ENCODE peak calls at places on chromosomes 13 and 19, in four cellular contexts. M is AG09309, C is fibroblast of the aortic adventitia, H is heart left ventricle. K is an unnamed sample.

GRCh38 chr19:40862785-40863184 is 12.5 kb upstream of the CYP2A6 start:
- DNase-seq in M (peak), C (no peak), H (no peak), K (peak)

GRCh38 chr13:48493851-48494250 is 39.0 kb downstream of the RCBTB2 start:
- DNase-seq in H (no peak), C (peak), M (peak), K (peak)

GRCh38 chr19:15401397-15401710 is 17.4 kb downstream of the AKAP8L start:
- DNase-seq in H (no peak), C (no peak), M (no peak), K (no peak)

GRCh38 chr13:95233026-95233635 is 68.1 kb downstream of the ABCC4 start:
- DNase-seq in C (no peak), H (no peak), M (no peak), K (no peak)

GRCh38 chr13:39938591-39938990 is 283.1 kb downstream of the COG6 start:
- DNase-seq in M (no peak), C (no peak), H (no peak), K (no peak)

GRCh38 chr13:27600712-27601111 is 19.6 kb downstream of the LNX2 start:
- DNase-seq in C (no peak), M (no peak), H (no peak), K (no peak)

GRCh38 chr13:77833331-77833863 is 85.2 kb downstream of the EDNRB start:
- DNase-seq in H (no peak), M (no peak), C (peak), K (peak)

GRCh38 chr19:50851620-50852019 is 3.1 kb upstream of the KLK3 start:
- DNase-seq in H (no peak), C (no peak), M (no peak), K (no peak)

GRCh38 chr13:66344770-66345367 is 885.3 kb downstream of the PCDH9 start:
- DNase-seq in H (no peak), M (no peak), C (no peak), K (no peak)

GRCh38 chr19:29122185-29122584 is 90.8 kb downstream of the UQCRFS1 start:
- DNase-seq in M (no peak), H (no peak), C (no peak), K (no peak)

GRCh38 chr19:15443325-15443724 is 6.4 kb downstream of the WIZ start:
- DNase-seq in M (no peak), H (no peak), C (no peak), K (no peak)

GRCh38 chr13:33230178-33230881 is 55.2 kb downstream of the STARD13 start:
- DNase-seq in H (no peak), M (no peak), C (peak), K (peak)

GRCh38 chr19:41548954-41549688 is 26.8 kb upstream of the CEACAM21 start:
- DNase-seq in M (no peak), C (no peak), H (no peak), K (no peak)

GRCh38 chr13:24684600-24684998 is 4.4 kb downstream of the ATP12A start:
- DNase-seq in C (no peak), H (no peak), M (no peak), K (no peak)

DNA sequence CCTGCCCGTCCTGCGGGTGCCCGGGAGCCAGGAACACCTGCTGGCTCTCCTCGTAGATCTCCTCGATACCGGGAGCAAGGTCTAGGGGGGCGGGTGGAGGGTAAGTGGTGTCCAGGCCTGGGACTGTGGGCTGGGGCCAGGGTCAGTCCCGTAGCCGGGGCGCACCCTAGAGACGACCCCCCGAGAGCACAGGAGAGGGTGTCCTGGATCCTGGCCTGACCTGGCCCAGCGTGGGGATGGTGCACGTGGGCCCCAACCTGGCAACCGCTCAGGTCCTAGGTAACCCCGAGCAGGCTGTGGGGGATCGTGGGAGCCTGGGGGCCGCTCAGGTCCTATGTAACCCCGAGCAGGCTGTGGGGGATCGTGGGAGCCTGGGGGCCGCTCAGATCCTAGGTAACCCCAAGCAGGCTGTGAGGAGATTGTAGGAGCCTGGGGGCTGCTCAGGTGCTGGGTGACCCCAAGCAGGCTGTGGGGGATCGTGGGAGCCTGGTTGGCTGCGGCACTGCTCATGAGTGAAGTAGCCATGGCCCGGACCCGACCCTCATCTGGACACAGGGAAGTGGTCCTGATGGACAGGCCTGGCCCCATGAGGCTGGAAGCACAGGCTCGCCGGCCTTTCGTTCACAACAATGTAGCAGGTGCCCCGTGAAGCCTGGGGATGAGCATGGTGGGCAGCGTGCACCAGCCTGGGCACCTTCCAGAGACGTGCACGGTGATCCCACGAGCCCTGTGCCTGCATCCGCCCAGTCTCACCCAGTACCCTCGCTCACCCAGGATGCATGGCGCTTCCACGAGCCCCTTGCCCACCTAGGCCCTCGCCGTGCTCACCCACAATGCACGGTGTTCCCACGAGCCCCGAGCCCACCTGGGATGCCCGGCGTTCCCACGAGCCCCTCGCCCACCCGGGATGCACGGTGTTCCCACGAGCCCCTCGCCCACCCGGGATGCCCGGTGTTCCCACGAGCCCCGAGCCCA is 6.2 kb downstream of the GPX4 start:
- DNase-seq in H (no peak), C (no peak), M (no peak), K (no peak)
- H3K4me3 ChIP-seq in H (no peak), C (no peak), M (no peak), K (no peak)

GRCh38 chr13:110960219-110960618 is 45.4 kb upstream of the ANKRD10 start:
- DNase-seq in M (no peak), H (no peak), C (no peak), K (no peak)

GRCh38 chr13:110953833-110954532 is 39.1 kb upstream of the ANKRD10 start:
- DNase-seq in H (no peak), C (no peak), M (no peak), K (no peak)

GRCh38 chr13:110957931-110958330 is 43.1 kb upstream of the ANKRD10 start:
- DNase-seq in H (no peak), M (no peak), C (no peak), K (no peak)

GRCh38 chr13:110953416-110953815 is 38.5 kb upstream of the ANKRD10 start:
- DNase-seq in M (no peak), C (no peak), H (no peak), K (no peak)

GRCh38 chr13:110957181-110957884 is 42.5 kb upstream of the ANKRD10 start:
- DNase-seq in H (no peak), M (no peak), C (no peak), K (no peak)
- TF ChIP-seq CTCF in H (no peak), M (peak), C (no peak), K (peak)

DNA sequence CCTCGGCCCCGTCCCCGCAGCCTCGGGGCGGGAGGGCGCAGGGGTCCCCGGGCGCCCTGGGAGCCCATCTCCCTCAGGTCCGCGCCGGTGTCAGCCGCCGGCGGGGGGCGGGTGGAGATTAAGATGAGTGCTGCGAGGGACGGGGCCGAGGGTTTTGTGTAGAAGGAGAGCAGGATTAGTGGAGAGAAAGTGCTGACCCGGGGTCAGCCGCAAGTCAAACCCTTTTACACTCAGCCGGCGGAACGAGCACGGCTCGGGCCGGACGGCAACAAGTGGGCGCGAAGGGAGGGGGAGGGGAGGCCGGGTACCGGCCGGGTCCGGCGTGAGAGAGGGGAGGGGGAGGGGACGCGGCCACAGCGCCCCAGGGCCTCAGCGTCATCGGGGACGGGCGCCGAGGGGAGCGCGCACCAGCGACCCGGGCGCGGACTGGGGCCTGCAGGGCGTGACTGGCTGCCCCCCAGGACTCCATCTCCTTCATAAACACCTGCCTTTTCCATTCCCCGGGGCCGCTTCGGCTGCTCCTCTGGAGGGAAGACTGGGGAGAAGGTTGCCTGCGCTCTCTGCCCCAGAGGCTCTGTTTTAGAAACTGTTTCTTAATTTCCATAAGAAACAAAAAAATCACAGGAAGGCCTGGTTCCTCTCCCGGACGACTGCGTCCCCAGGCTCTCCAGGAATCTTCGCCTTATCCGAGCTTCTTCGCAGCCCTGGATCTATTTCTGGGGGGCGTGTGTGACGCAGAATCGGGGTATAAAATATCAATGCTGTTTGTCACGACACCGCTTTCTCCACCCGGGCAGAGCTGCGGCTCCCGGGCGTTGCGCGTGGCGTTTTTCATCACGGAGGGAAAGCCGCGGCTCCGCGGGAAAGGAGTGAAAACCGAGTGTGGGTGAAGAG is 6.5 kb downstream of the SOX1 start:
- DNase-seq in M (no peak), H (no peak), C (no peak), K (no peak)
- H3K4me3 ChIP-seq in M (no peak), H (no peak), C (no peak), K (no peak)

DNA sequence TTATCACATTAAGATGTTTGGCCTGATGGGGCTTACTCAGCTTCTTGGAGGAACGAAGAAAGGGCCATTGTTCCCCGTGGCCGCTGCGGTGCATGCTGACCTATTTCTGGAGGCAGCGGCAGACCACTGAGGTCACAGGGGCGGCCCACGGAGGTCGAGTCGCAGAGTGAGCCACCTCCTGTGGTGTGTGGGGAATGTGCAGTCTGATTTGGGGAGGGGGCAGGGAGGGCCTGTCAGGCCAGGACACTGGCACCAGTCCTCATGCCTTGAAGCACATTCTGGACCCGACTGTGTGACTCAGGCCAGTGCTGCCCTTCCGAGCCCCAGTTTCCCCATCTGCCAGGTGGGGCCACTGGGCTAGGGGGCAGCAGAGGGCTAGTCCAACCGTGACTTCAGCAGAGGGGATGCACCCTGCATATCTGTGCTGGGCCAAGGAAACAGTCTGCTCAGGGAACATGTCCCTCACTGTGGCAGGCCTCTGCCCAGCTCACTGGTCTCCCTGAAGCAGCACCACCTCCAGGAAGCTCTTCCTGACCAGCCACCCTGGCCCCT is 6.3 kb downstream of the SLC7A10 start:
- DNase-seq in C (no peak), M (no peak), H (no peak), K (no peak)
- TF ChIP-seq CTCF in C (peak), M (peak), H (no peak), K (peak)

GRCh38 chr19:57623091-57623490 is 9.0 kb downstream of the ZNF134 start:
- DNase-seq in H (no peak), C (no peak), M (no peak), K (no peak)

GRCh38 chr19:57615346-57615745 is 1.3 kb downstream of the ZNF134 start:
- DNase-seq in M (no peak), H (no peak), C (no peak), K (no peak)

GRCh38 chr19:57620673-57621348 is 6.8 kb downstream of the ZNF134 start:
- DNase-seq in H (no peak), M (no peak), C (peak), K (peak)
- H3K4me3 ChIP-seq in H (no peak), M (no peak), C (no peak), K (no peak)

DNA sequence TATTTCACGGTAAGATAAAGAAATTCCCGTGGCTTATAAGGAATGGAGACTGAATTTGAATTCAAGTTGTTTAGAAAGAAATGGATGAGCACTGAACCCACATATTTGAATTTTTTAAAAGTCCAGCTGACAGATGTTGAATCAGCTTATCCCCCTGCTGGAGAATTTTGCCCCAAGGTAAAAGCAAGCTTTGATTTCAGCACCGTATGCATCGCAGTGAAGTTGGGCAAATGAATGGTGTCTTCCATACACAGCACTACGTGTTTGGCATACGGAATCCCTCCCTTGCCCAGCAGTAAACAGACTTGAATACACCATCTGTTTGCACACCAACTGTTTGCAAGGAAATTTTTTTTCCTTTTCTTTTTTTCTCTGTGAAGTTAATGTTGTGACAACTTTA is 77.5 kb upstream of the PEG3 start:
- DNase-seq in C (no peak), M (no peak), H (no peak), K (no peak)
- TF ChIP-seq CTCF in C (no peak), M (no peak), H (no peak), K (no peak)

GRCh38 chr19:5059191-5059579 is 90.3 kb downstream of the KDM4B start:
- DNase-seq in H (no peak), C (no peak), M (no peak), K (no peak)
- H3K4me3 ChIP-seq in H (no peak), C (no peak), M (no peak), K (no peak)

GRCh38 chr13:75357576-75358295 is 124.2 kb downstream of the TBC1D4 start:
- DNase-seq in H (no peak), M (no peak), C (peak), K (peak)
- TF ChIP-seq CTCF in H (peak), M (peak), C (peak), K (peak)

DNA sequence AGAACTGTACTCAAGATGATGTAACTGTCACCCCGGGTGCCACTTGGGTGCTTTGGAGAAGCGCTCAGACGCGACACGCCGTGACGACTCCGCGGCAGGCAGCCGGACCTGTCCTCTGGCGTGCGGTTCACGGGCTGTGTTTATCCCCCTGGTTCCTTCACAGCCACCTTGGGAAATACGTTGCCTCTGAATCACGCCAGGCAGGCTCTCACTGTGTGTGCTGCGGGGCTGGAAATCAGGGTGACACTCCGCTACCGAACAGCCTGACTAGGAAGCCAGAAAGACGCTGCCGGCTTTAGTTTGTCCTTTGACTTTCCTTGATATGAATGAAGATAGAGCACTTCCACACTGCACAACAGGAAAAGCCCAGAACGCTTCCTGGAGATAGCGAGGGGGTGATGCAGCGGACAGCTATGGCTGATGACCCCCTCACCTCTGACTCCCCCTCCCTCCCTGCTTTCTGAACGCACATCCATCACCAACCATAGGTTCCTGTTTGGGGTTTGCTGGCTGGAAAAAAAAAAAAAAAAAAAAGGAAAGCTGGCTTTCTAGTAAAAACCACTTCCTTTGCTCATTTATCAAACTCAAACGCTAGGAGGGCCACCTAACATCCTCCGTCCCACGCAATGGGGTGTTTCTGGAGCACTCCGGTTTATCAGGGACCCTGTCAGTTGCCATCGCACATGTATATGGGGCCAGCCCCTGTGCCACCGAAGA is 3.7 kb upstream of the GP6 start:
- DNase-seq in M (no peak), C (no peak), H (no peak), K (no peak)
- H3K4me3 ChIP-seq in M (no peak), C (no peak), H (no peak), K (no peak)

K was measured in fibroblast of pulmonary artery.